ENCODE peak calls at places on chromosome 13, in four cellular contexts. Y, J, U and D are unnamed samples.

GRCh38 chr13:87042946-87043345 is 628.2 kb upstream of the SLITRK5 start:
- DNase-seq in Y (no peak), J (no peak), U (no peak), D (no peak)

GRCh38 chr13:39051157-39051556 is 12.9 kb downstream of the NHLRC3 start:
- DNase-seq in Y (peak), J (peak), U (peak), D (no peak)

GRCh38 chr13:72565893-72566292 is 161.5 kb downstream of the MZT1 start:
- DNase-seq in Y (peak), J (peak), U (peak), D (peak)

GRCh38 chr13:106685142-106685541 is 117.2 kb upstream of the ARGLU1 start:
- DNase-seq in Y (no peak), J (no peak), U (no peak), D (no peak)

GRCh38 chr13:76812971-76813691 is 73.1 kb downstream of the KCTD12 start:
- DNase-seq in Y (no peak), J (no peak), U (no peak), D (no peak)

GRCh38 chr13:66200555-66200954 is 1029.6 kb downstream of the PCDH9 start:
- DNase-seq in Y (no peak), J (no peak), U (no peak), D (no peak)

GRCh38 chr13:43981512-43982301 is 102.0 kb downstream of the LACC1 start:
- DNase-seq in Y (no peak), J (no peak), U (no peak), D (no peak)

GRCh38 chr13:28650284-28650683 is 8.6 kb upstream of the POMP start:
- DNase-seq in Y (no peak), J (no peak), U (no peak), D (no peak)

GRCh38 chr13:45200701-45201230 is at the start of gene KCTD4:
- DNase-seq in Y (no peak), J (no peak), U (no peak), D (no peak)

GRCh38 chr13:101149735-101150380 is 266.4 kb downstream of the NALCN start:
- DNase-seq in Y (peak), J (no peak), U (peak), D (no peak)

GRCh38 chr13:35926859-35927530 is 204.2 kb downstream of the DCLK1 start:
- DNase-seq in Y (no peak), J (no peak), U (no peak), D (no peak)

GRCh38 chr13:104483631-104484030 is 1417.4 kb upstream of the SLC10A2 start:
- DNase-seq in Y (no peak), J (no peak), U (no peak), D (no peak)

GRCh38 chr13:46295531-46296464 is 84.1 kb downstream of the LRRC63 start:
- DNase-seq in Y (no peak), J (no peak), U (no peak), D (peak)

GRCh38 chr13:37132211-37132610 is 26.7 kb upstream of the CSNK1A1L start:
- DNase-seq in Y (no peak), J (no peak), U (no peak), D (no peak)

GRCh38 chr13:77448689-77449088 is 86.8 kb upstream of the SCEL start:
- DNase-seq in Y (no peak), J (no peak), U (peak), D (peak)

GRCh38 chr13:59099182-59099950 is 1064.4 kb downstream of the DIAPH3 start:
- DNase-seq in Y (no peak), J (no peak), U (peak), D (no peak)

GRCh38 chr13:42981853-42982252 is 10.2 kb downstream of the EPSTI1 start:
- DNase-seq in Y (no peak), J (no peak), U (peak), D (no peak)

GRCh38 chr13:75038315-75038881 is 443.6 kb downstream of the TBC1D4 start:
- DNase-seq in Y (no peak), J (no peak), U (no peak), D (no peak)

GRCh38 chr13:32734511-32734910 is 148.3 kb downstream of the PDS5B start:
- DNase-seq in Y (peak), J (no peak), U (no peak), D (no peak)

GRCh38 chr13:44969858-44970484 is 19.3 kb downstream of the NUFIP1 start:
- DNase-seq in Y (peak), J (peak), U (peak), D (peak)

GRCh38 chr13:95296326-95296939 is 4.8 kb downstream of the ABCC4 start:
- DNase-seq in Y (peak), J (peak), U (peak), D (no peak)

GRCh38 chr13:45833242-45833641 is 18.3 kb downstream of the SIAH3 start:
- DNase-seq in Y (no peak), J (no peak), U (no peak), D (no peak)

GRCh38 chr13:94454906-94455305 is 24.6 kb downstream of the DCT start:
- DNase-seq in Y (no peak), J (no peak), U (no peak), D (no peak)

GRCh38 chr13:51222510-51223283 is 499 bp downstream of the FAM124A start:
- DNase-seq in Y (peak), J (no peak), U (peak), D (no peak)
- TF ChIP-seq CTCF in Y (peak), J (no peak), U (peak), D (no peak)

DNA sequence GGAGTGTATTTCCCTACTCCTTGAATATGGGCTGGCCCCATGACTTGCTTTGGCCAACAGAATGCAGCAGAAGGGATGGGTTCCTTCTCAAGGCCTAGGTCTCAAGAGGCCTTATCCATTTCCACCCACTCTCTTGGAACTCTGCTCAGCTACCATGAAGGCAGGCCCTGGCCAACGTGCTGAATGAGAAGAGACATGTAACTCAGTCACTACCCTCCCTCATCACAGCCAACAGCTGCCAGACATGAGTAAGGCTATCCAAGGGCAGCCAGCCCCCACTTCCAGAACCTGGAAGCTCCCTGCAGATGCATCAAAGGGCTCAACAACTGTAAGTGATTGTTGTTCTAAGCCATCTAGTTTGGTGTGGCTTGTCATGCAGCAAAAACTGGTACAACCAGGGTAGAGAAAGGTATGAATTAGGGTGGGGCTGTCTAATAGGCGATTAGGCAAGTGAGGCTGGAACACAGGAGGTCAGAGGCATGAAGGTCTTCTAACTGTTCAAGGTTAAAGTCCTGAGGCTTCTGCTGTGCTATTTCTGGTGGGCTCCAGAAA is 1.4 kb upstream of the RASL11A start:
- DNase-seq in Y (no peak), J (no peak), U (no peak), D (no peak)
- TF ChIP-seq REST in Y (no peak), J (peak), U (no peak), D (peak)

GRCh38 chr13:112764028-112764427 is 74.2 kb downstream of the ATP11A start:
- DNase-seq in Y (no peak), J (no peak), U (no peak), D (no peak)
- TF ChIP-seq CTCF in Y (no peak), J (no peak), U (no peak), D (no peak)

GRCh38 chr13:50801087-50801931 is 42.2 kb downstream of the DLEU7 start:
- DNase-seq in Y (peak), J (peak), U (peak), D (peak)

GRCh38 chr13:50809133-50810090 is 34.1 kb downstream of the DLEU7 start:
- DNase-seq in Y (no peak), J (no peak), U (no peak), D (no peak)

GRCh38 chr13:50810998-50811397 is 32.5 kb downstream of the DLEU7 start:
- DNase-seq in Y (no peak), J (no peak), U (no peak), D (peak)

GRCh38 chr13:50810468-50810867 is 33.0 kb downstream of the DLEU7 start:
- DNase-seq in Y (no peak), J (no peak), U (no peak), D (no peak)

GRCh38 chr13:50805805-50806204 is 37.7 kb downstream of the DLEU7 start:
- DNase-seq in Y (peak), J (peak), U (peak), D (no peak)
- TF ChIP-seq REST in Y (no peak), J (no peak), U (no peak), D (no peak)

GRCh38 chr13:97433727-97434416 is at the start of gene RAP2A:
- DNase-seq in Y (peak), J (peak), U (peak), D (peak)
- TF ChIP-seq CTCF in Y (no peak), J (peak), U (peak), D (no peak)

GRCh38 chr13:99548448-99548847 is 47.2 kb downstream of the TM9SF2 start:
- DNase-seq in Y (no peak), J (no peak), U (no peak), D (no peak)
- TF ChIP-seq REST in Y (no peak), J (no peak), U (no peak), D (no peak)

DNA sequence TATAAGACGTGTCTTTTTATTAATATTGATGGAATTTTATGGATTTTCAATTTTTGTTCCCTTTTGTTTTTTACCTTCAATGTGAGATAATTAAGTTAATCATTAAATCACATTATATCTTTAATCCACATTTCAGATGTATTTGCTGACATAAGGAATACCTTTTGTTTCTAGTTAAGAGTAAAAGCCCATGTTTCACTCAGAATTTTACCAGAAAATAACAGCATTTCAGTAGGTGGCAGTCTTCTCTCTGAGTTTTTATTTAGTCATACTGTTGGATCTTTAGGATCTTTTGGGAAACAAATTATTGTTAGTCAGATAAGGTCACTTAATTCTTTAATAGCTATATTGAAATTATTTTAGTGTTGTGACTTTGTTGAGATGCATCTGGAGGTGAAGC is 67.9 kb downstream of the NDFIP2 start:
- DNase-seq in Y (peak), J (no peak), U (no peak), D (no peak)
- TF ChIP-seq CTCF in Y (peak), J (no peak), U (no peak), D (no peak)

GRCh38 chr13:107851670-107852460 is 363.5 kb downstream of the LIG4 start:
- DNase-seq in Y (no peak), J (no peak), U (no peak), D (no peak)
- TF ChIP-seq REST in Y (no peak), J (no peak), U (no peak), D (no peak)

GRCh38 chr13:47983070-47983469 is 18.0 kb downstream of the SUCLA2 start:
- DNase-seq in Y (no peak), J (no peak), U (no peak), D (no peak)
- TF ChIP-seq CTCF in Y (no peak), J (no peak), U (no peak), D (no peak)

GRCh38 chr13:109436055-109436622 is 350.2 kb downstream of the IRS2 start:
- DNase-seq in Y (no peak), J (no peak), U (no peak), D (no peak)
- TF ChIP-seq REST in Y (no peak), J (no peak), U (no peak), D (no peak)